ENCODE peak calls at places on chromosomes 16 and 17, in four cellular contexts. F, Y, H and D are unnamed samples. For H3K9me3, the result is how much of the 10 kb centered on the place peaks cover.

GRCh38 chr16:65547799-65548446 is 426.1 kb upstream of the CDH11 start:
- ATAC-seq in Y (peak), F (peak), H (peak), D (no peak)

GRCh38 chr16:75243667-75244224 is 7.7 kb downstream of the BCAR1 start:
- ATAC-seq in H (no peak), F (no peak), Y (no peak), D (no peak)

GRCh38 chr16:55699616-55700015 is 43.8 kb downstream of the SLC6A2 start:
- ATAC-seq in F (no peak), Y (no peak), H (no peak), D (no peak)

GRCh38 chr16:73020409-73020884 is 27.5 kb downstream of the ZFHX3 start:
- ATAC-seq in F (no peak), Y (peak), H (peak), D (peak)

GRCh38 chr17:40551874-40552768 is 13.2 kb downstream of the CCR7 start:
- ATAC-seq in H (no peak), Y (no peak), F (no peak), D (no peak)

GRCh38 chr17:49926886-49927285 is 42.1 kb upstream of the DLX4 start:
- ATAC-seq in F (peak), Y (no peak), H (peak), D (peak)

GRCh38 chr17:61514491-61514890 is 62.3 kb downstream of the TBX4 start:
- ATAC-seq in H (no peak), F (no peak), Y (no peak), D (no peak)

GRCh38 chr17:11336290-11336995 is 95.4 kb downstream of the SHISA6 start:
- ATAC-seq in H (no peak), Y (no peak), F (no peak), D (no peak)

GRCh38 chr16:85562102-85562786 is 50.9 kb upstream of the GSE1 start:
- ATAC-seq in H (peak), F (no peak), Y (no peak), D (no peak)

DNA sequence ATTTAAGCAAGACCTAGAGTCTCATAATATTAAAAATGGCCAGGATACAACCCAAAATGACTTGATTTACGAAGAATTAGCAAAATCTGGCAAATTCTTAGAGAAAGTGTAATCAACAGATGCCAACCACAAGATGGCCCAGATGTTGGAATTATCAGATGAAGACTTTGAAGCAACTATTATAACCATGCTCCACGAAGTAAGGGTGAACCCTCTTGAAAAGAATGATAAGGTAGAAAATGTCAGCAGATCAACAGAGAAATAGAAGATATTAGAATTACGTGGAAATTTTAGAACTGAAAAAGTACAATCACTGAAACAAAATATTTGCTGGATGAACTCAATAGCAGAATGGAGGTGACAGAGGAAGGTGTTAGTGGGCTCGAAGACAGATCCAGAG is 50.1 kb upstream of the CLEC19A start:
- ATAC-seq in H (no peak), Y (no peak), F (no peak), D (no peak)
- H3K9me3 ChIP-seq in H (under half), Y (under half), F (under half), D (under half)

DNA sequence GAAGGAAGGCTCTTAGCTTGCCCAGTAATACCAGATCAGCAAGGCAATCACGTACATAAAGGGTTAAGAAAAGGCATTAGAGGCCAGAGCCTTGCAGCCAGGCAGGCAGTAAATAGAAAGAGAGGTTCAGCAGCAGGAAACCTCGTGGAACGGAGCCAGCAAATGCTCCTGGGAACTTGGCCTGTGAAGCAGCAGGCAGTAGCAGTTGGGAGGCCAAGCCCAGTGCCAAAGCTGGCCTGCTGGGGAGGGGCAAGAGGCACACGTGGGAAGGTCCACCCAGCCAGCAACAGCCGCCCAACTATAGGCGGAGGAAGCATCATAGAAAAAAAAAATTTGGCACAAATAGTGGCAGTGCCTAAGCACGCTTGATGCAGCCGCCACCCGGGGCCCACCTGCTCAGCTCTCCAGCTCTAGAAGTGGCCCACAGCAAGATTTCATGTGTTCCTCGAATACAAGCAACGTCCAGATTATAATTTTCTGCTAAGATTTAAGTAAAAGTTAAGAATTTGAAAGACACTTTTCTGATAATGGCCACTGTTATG is 2339.5 kb downstream of the TP53TG3F start:
- ATAC-seq in H (peak), Y (no peak), F (no peak), D (no peak)
- H3K9me3 ChIP-seq in H (under half), Y (under half), F (under half), D (under half)

GRCh38 chr17:47338026-47338425 is 14.3 kb downstream of the EFCAB13 start:
- ATAC-seq in F (no peak), H (no peak), Y (no peak), D (no peak)
- H3K9me3 ChIP-seq in F (under half), H (under half), Y (under half), D (under half)

GRCh38 chr17:21814776-21815175 is 122.5 kb downstream of the KCNJ18 start:
- ATAC-seq in F (no peak), Y (no peak), H (peak), D (no peak)

GRCh38 chr17:21816592-21817567 is 124.6 kb downstream of the KCNJ18 start:
- ATAC-seq in H (no peak), Y (no peak), F (no peak), D (no peak)

GRCh38 chr17:21815352-21816063 is 123.2 kb downstream of the KCNJ18 start:
- ATAC-seq in Y (no peak), F (no peak), H (no peak), D (no peak)

GRCh38 chr17:21823130-21823529 is 130.8 kb downstream of the KCNJ18 start:
- ATAC-seq in F (no peak), H (no peak), Y (no peak), D (no peak)

GRCh38 chr17:21817791-21818364 is 125.6 kb downstream of the KCNJ18 start:
- ATAC-seq in F (no peak), H (no peak), Y (no peak), D (no peak)
- H3K9me3 ChIP-seq in F (under half), H (under half), Y (under half), D (under half)